ENCODE peak calls at places on chromosomes 13 and 19, in seven cellular contexts. One of them, this sample, is unnamed.

GRCh38 chr13:33191425-33192221 is 93.9 kb downstream of the STARD13 start:
- DNase-seq in cardiac fibroblast: no peak
- DNase-seq in CD8-positive, alpha-beta T cell: no peak
- DNase-seq in MM.1S: no peak
- DNase-seq in pancreas: no peak
- DNase-seq in testis: no peak
- DNase-seq in GM23248: peak; percentile 36
- DNase-seq in this sample: no peak

GRCh38 chr13:113275387-113275786 is 21.7 kb upstream of the LAMP1 start:
- DNase-seq in pancreas: no peak
- DNase-seq in MM.1S: peak; percentile 33
- DNase-seq in CD8-positive, alpha-beta T cell: no peak
- DNase-seq in GM23248: peak; percentile 81
- DNase-seq in cardiac fibroblast: peak; percentile 66
- DNase-seq in testis: peak; percentile 56
- DNase-seq in this sample: no peak

GRCh38 chr19:3061214-3062161 is 807 bp downstream of the TLE5 start:
- DNase-seq in pancreas: peak; percentile 75
- DNase-seq in GM23248: peak; percentile 61
- DNase-seq in MM.1S: no peak
- DNase-seq in testis: peak; percentile 63
- DNase-seq in cardiac fibroblast: peak; percentile 61
- DNase-seq in CD8-positive, alpha-beta T cell: peak; percentile 55
- DNase-seq in this sample: peak; percentile 51

GRCh38 chr19:1109697-1110671 is 6.2 kb downstream of the GPX4 start:
- DNase-seq in MM.1S: no peak
- DNase-seq in GM23248: no peak
- DNase-seq in pancreas: no peak
- DNase-seq in testis: no peak
- DNase-seq in cardiac fibroblast: no peak
- DNase-seq in CD8-positive, alpha-beta T cell: no peak
- DNase-seq in this sample: no peak

GRCh38 chr19:31264379-31264778 is 84.9 kb downstream of the TSHZ3 start:
- DNase-seq in MM.1S: no peak
- DNase-seq in pancreas: no peak
- DNase-seq in testis: no peak
- DNase-seq in cardiac fibroblast: no peak
- DNase-seq in CD8-positive, alpha-beta T cell: no peak
- DNase-seq in GM23248: no peak
- DNase-seq in this sample: no peak

GRCh38 chr19:33772102-33772857 is 24.4 kb upstream of the KCTD15 start:
- DNase-seq in GM23248: no peak
- DNase-seq in CD8-positive, alpha-beta T cell: no peak
- DNase-seq in testis: no peak
- DNase-seq in pancreas: peak; percentile 57
- DNase-seq in cardiac fibroblast: no peak
- DNase-seq in MM.1S: no peak
- DNase-seq in this sample: no peak

GRCh38 chr19:29404951-29405727 is 120.7 kb upstream of the VSTM2B start:
- DNase-seq in cardiac fibroblast: no peak
- DNase-seq in pancreas: no peak
- DNase-seq in testis: peak; percentile 68
- DNase-seq in MM.1S: no peak
- DNase-seq in GM23248: peak; percentile 2
- DNase-seq in CD8-positive, alpha-beta T cell: no peak
- DNase-seq in this sample: no peak

GRCh38 chr19:45499196-45500180 is 1.2 kb downstream of the PPM1N start:
- DNase-seq in pancreas: no peak
- DNase-seq in CD8-positive, alpha-beta T cell: no peak
- DNase-seq in cardiac fibroblast: peak; percentile 53
- DNase-seq in testis: peak; percentile 58
- DNase-seq in GM23248: peak; percentile 57
- DNase-seq in MM.1S: no peak
- DNase-seq in this sample: peak; percentile 54

GRCh38 chr19:54158812-54159351 is 639 bp downstream of the LENG1 start:
- DNase-seq in GM23248: peak; percentile 77
- DNase-seq in pancreas: no peak
- DNase-seq in CD8-positive, alpha-beta T cell: no peak
- DNase-seq in testis: no peak
- DNase-seq in cardiac fibroblast: peak; percentile 38
- DNase-seq in MM.1S: peak; percentile 61
- DNase-seq in this sample: no peak

GRCh38 chr19:1690570-1691307 is 38.3 kb upstream of the TCF3 start:
- DNase-seq in MM.1S: no peak
- DNase-seq in testis: peak; percentile 84
- DNase-seq in CD8-positive, alpha-beta T cell: peak; percentile 31
- DNase-seq in pancreas: peak; percentile 76
- DNase-seq in cardiac fibroblast: no peak
- DNase-seq in GM23248: peak; percentile 43
- DNase-seq in this sample: peak; percentile 14

GRCh38 chr13:107322228-107322627 is 754.3 kb upstream of the ARGLU1 start:
- DNase-seq in GM23248: no peak
- DNase-seq in pancreas: no peak
- DNase-seq in CD8-positive, alpha-beta T cell: no peak
- DNase-seq in testis: no peak
- DNase-seq in cardiac fibroblast: no peak
- DNase-seq in MM.1S: no peak
- DNase-seq in this sample: no peak

GRCh38 chr13:76884167-76884566 is 2.0 kb downstream of the KCTD12 start:
- DNase-seq in testis: peak; percentile 77
- DNase-seq in pancreas: peak; percentile 56
- DNase-seq in cardiac fibroblast: peak; percentile 72
- DNase-seq in CD8-positive, alpha-beta T cell: no peak
- DNase-seq in MM.1S: peak; percentile 56
- DNase-seq in GM23248: peak; percentile 68
- DNase-seq in this sample: no peak

GRCh38 chr13:112791662-112792440 is 102.0 kb downstream of the ATP11A start:
- DNase-seq in pancreas: no peak
- DNase-seq in testis: no peak
- DNase-seq in MM.1S: no peak
- DNase-seq in cardiac fibroblast: no peak
- DNase-seq in GM23248: no peak
- DNase-seq in CD8-positive, alpha-beta T cell: no peak
- DNase-seq in this sample: no peak

GRCh38 chr13:76852991-76853390 is 33.2 kb downstream of the KCTD12 start:
- DNase-seq in cardiac fibroblast: peak; percentile 76
- DNase-seq in testis: peak; percentile 32
- DNase-seq in pancreas: no peak
- DNase-seq in CD8-positive, alpha-beta T cell: no peak
- DNase-seq in MM.1S: no peak
- DNase-seq in GM23248: peak; percentile 63
- DNase-seq in this sample: no peak

GRCh38 chr13:113608967-113609533 is 24.5 kb downstream of the TFDP1 start:
- DNase-seq in GM23248: no peak
- DNase-seq in CD8-positive, alpha-beta T cell: no peak
- DNase-seq in MM.1S: no peak
- DNase-seq in testis: no peak
- DNase-seq in cardiac fibroblast: no peak
- DNase-seq in pancreas: no peak
- DNase-seq in this sample: no peak

GRCh38 chr13:100039740-100040139 is 49.2 kb upstream of the PCCA start:
- DNase-seq in cardiac fibroblast: no peak
- DNase-seq in CD8-positive, alpha-beta T cell: no peak
- DNase-seq in GM23248: no peak
- DNase-seq in testis: no peak
- DNase-seq in MM.1S: no peak
- DNase-seq in pancreas: no peak
- DNase-seq in this sample: no peak

GRCh38 chr19:2355168-2356035 is 4.7 kb upstream of the TMPRSS9 start:
- DNase-seq in GM23248: peak; percentile 73
- DNase-seq in pancreas: no peak
- DNase-seq in MM.1S: no peak
- DNase-seq in CD8-positive, alpha-beta T cell: no peak
- DNase-seq in cardiac fibroblast: peak; percentile 23
- DNase-seq in testis: no peak
- DNase-seq in this sample: no peak

GRCh38 chr19:42062381-42062780 is 7.6 kb downstream of the GRIK5 start:
- DNase-seq in MM.1S: no peak
- DNase-seq in cardiac fibroblast: no peak
- DNase-seq in CD8-positive, alpha-beta T cell: no peak
- DNase-seq in testis: no peak
- DNase-seq in GM23248: no peak
- DNase-seq in pancreas: no peak
- DNase-seq in this sample: no peak

GRCh38 chr13:40563350-40564125 is 102.9 kb downstream of the FOXO1 start:
- DNase-seq in CD8-positive, alpha-beta T cell: no peak
- DNase-seq in GM23248: no peak
- DNase-seq in cardiac fibroblast: peak; percentile 69
- DNase-seq in pancreas: no peak
- DNase-seq in MM.1S: no peak
- DNase-seq in testis: no peak
- DNase-seq in this sample: no peak

GRCh38 chr19:18633321-18633720 is 3.5 kb upstream of the KLHL26 start:
- DNase-seq in GM23248: no peak
- DNase-seq in cardiac fibroblast: no peak
- DNase-seq in pancreas: no peak
- DNase-seq in testis: no peak
- DNase-seq in CD8-positive, alpha-beta T cell: no peak
- DNase-seq in MM.1S: peak; percentile 55
- DNase-seq in this sample: no peak

GRCh38 chr19:16594131-16594586 is 21.9 kb upstream of the SLC35E1 start:
- DNase-seq in pancreas: no peak
- DNase-seq in cardiac fibroblast: no peak
- DNase-seq in MM.1S: peak; percentile 78
- DNase-seq in GM23248: no peak
- DNase-seq in CD8-positive, alpha-beta T cell: no peak
- DNase-seq in testis: no peak
- DNase-seq in this sample: peak; percentile 42

GRCh38 chr19:33688657-33688992 is 66.9 kb downstream of the CHST8 start:
- DNase-seq in pancreas: no peak
- DNase-seq in MM.1S: no peak
- DNase-seq in cardiac fibroblast: no peak
- DNase-seq in GM23248: no peak
- DNase-seq in testis: no peak
- DNase-seq in CD8-positive, alpha-beta T cell: no peak
- DNase-seq in this sample: no peak

DNA sequence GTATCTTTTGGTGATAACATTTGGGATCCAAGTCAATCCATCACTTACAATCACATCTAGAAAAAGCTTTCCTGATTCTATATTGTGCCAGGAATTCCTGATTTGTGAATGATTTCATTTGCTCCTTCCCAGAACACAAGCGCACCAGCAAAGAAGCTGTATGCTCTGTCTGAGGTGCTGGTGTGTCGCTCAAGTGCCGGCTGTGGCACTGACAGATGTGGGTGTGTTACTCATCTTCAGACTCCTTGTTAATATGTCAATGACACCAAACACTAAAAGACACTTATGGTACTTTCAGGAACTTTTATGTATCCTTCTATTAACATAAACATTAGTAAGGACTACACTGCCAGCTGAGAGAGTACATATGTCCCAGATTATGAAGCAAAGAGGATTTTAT is 429.1 kb downstream of the ITGBL1 start:
- DNase-seq in pancreas: no peak
- DNase-seq in CD8-positive, alpha-beta T cell: no peak
- DNase-seq in testis: no peak
- DNase-seq in MM.1S: no peak
- DNase-seq in GM23248: no peak
- DNase-seq in cardiac fibroblast: no peak
- DNase-seq in this sample: no peak
- H3K4me3 ChIP-seq in pancreas: no peak overlapping the region
- H3K4me3 ChIP-seq in CD8-positive, alpha-beta T cell: no peak overlapping the region
- H3K4me3 ChIP-seq in testis: no peak overlapping the region
- H3K4me3 ChIP-seq in MM.1S: no peak overlapping the region
- H3K4me3 ChIP-seq in GM23248: no peak overlapping the region
- H3K4me3 ChIP-seq in cardiac fibroblast: no peak overlapping the region
- H3K4me3 ChIP-seq in this sample: no peak overlapping the region

GRCh38 chr19:4302238-4302630 is at the start of gene TMIGD2:
- DNase-seq in cardiac fibroblast: no peak
- DNase-seq in pancreas: no peak
- DNase-seq in CD8-positive, alpha-beta T cell: no peak
- DNase-seq in testis: no peak
- DNase-seq in GM23248: no peak
- DNase-seq in MM.1S: no peak
- DNase-seq in this sample: no peak

GRCh38 chr19:4303778-4304508 is 455 bp upstream of the FSD1 start:
- DNase-seq in pancreas: no peak
- DNase-seq in GM23248: no peak
- DNase-seq in CD8-positive, alpha-beta T cell: no peak
- DNase-seq in cardiac fibroblast: no peak
- DNase-seq in testis: no peak
- DNase-seq in MM.1S: no peak
- DNase-seq in this sample: no peak

GRCh38 chr19:4305253-4305612 is 835 bp downstream of the FSD1 start:
- DNase-seq in CD8-positive, alpha-beta T cell: no peak
- DNase-seq in cardiac fibroblast: no peak
- DNase-seq in pancreas: no peak
- DNase-seq in testis: no peak
- DNase-seq in MM.1S: no peak
- DNase-seq in GM23248: no peak
- DNase-seq in this sample: no peak

GRCh38 chr19:4305659-4306058 is 1.3 kb downstream of the FSD1 start:
- DNase-seq in CD8-positive, alpha-beta T cell: no peak
- DNase-seq in GM23248: no peak
- DNase-seq in MM.1S: no peak
- DNase-seq in testis: no peak
- DNase-seq in pancreas: no peak
- DNase-seq in cardiac fibroblast: no peak
- DNase-seq in this sample: no peak

GRCh38 chr19:4304509-4305252 is at the start of gene FSD1:
- DNase-seq in pancreas: no peak
- DNase-seq in cardiac fibroblast: peak; percentile 60
- DNase-seq in CD8-positive, alpha-beta T cell: peak; percentile 32
- DNase-seq in GM23248: peak; percentile 81
- DNase-seq in testis: peak; percentile 43
- DNase-seq in MM.1S: no peak
- DNase-seq in this sample: peak; percentile 21
- H3K4me3 ChIP-seq in pancreas: no peak within 1 kb of the TSS
- H3K4me3 ChIP-seq in cardiac fibroblast: peak within 1 kb of the TSS; percentile 28
- H3K4me3 ChIP-seq in CD8-positive, alpha-beta T cell: peak within 1 kb of the TSS; percentile 46
- H3K4me3 ChIP-seq in GM23248: peak within 1 kb of the TSS; percentile 53
- H3K4me3 ChIP-seq in testis: peak within 1 kb of the TSS; percentile 41
- H3K4me3 ChIP-seq in MM.1S: no peak within 1 kb of the TSS
- H3K4me3 ChIP-seq in this sample: no peak within 1 kb of the TSS

GRCh38 chr19:11979527-11979926 is 14.7 kb downstream of the ZNF763 start:
- DNase-seq in testis: no peak
- DNase-seq in cardiac fibroblast: no peak
- DNase-seq in CD8-positive, alpha-beta T cell: no peak
- DNase-seq in GM23248: no peak
- DNase-seq in MM.1S: no peak
- DNase-seq in pancreas: no peak
- DNase-seq in this sample: no peak

GRCh38 chr19:11973020-11973810 is 8.4 kb downstream of the ZNF763 start:
- DNase-seq in cardiac fibroblast: no peak
- DNase-seq in GM23248: no peak
- DNase-seq in pancreas: no peak
- DNase-seq in CD8-positive, alpha-beta T cell: no peak
- DNase-seq in MM.1S: no peak
- DNase-seq in testis: no peak
- DNase-seq in this sample: no peak

GRCh38 chr19:11982526-11982925 is 17.7 kb downstream of the ZNF763 start:
- DNase-seq in testis: no peak
- DNase-seq in CD8-positive, alpha-beta T cell: no peak
- DNase-seq in MM.1S: no peak
- DNase-seq in cardiac fibroblast: no peak
- DNase-seq in pancreas: no peak
- DNase-seq in GM23248: peak; percentile 72
- DNase-seq in this sample: no peak

GRCh38 chr19:11978492-11979100 is 13.8 kb downstream of the ZNF763 start:
- DNase-seq in MM.1S: no peak
- DNase-seq in GM23248: no peak
- DNase-seq in pancreas: no peak
- DNase-seq in testis: no peak
- DNase-seq in cardiac fibroblast: no peak
- DNase-seq in CD8-positive, alpha-beta T cell: no peak
- DNase-seq in this sample: no peak
- H3K4me3 ChIP-seq in MM.1S: no peak overlapping the region
- H3K4me3 ChIP-seq in GM23248: no peak overlapping the region
- H3K4me3 ChIP-seq in pancreas: no peak overlapping the region
- H3K4me3 ChIP-seq in testis: no peak overlapping the region
- H3K4me3 ChIP-seq in cardiac fibroblast: no peak overlapping the region
- H3K4me3 ChIP-seq in CD8-positive, alpha-beta T cell: no peak overlapping the region
- H3K4me3 ChIP-seq in this sample: no peak overlapping the region

GRCh38 chr19:13978721-13979191 is 26.4 kb downstream of the DCAF15 start:
- DNase-seq in CD8-positive, alpha-beta T cell: no peak
- DNase-seq in cardiac fibroblast: no peak
- DNase-seq in testis: no peak
- DNase-seq in MM.1S: no peak
- DNase-seq in GM23248: peak; percentile 46
- DNase-seq in pancreas: no peak
- DNase-seq in this sample: no peak
- H3K4me3 ChIP-seq in CD8-positive, alpha-beta T cell: peak overlapping the region; percentile 43
- H3K4me3 ChIP-seq in cardiac fibroblast: no peak overlapping the region
- H3K4me3 ChIP-seq in testis: peak overlapping the region; percentile 50
- H3K4me3 ChIP-seq in MM.1S: no peak overlapping the region
- H3K4me3 ChIP-seq in GM23248: peak overlapping the region; percentile 37
- H3K4me3 ChIP-seq in pancreas: no peak overlapping the region
- H3K4me3 ChIP-seq in this sample: no peak overlapping the region

This sample was measured in effector memory CD4-positive, alpha-beta T cell.